ENCODE peak calls at places on chromosome 12, in eight cellular contexts. One of them, this sample, is unnamed.

GRCh38 chr12:47534695-47535094 is 171.1 kb downstream of the RPAP3 start:
- DNase-seq in naive B cell: no peak
- DNase-seq in B cell: no peak
- DNase-seq in brain pericyte: no peak
- DNase-seq in NCI-H510A treated with DMSO at 0.1 percent for 48 hours: no peak
- DNase-seq in Peyer's patch: no peak
- DNase-seq in lower lobe of right lung: no peak
- DNase-seq in mucosa of gallbladder: no peak
- DNase-seq in this sample: peak; percentile 50

GRCh38 chr12:19165446-19165845 is 35.9 kb downstream of the PLEKHA5 start:
- DNase-seq in lower lobe of right lung: no peak
- DNase-seq in B cell: no peak
- DNase-seq in naive B cell: no peak
- DNase-seq in Peyer's patch: no peak
- DNase-seq in mucosa of gallbladder: no peak
- DNase-seq in NCI-H510A treated with DMSO at 0.1 percent for 48 hours: peak; percentile 79
- DNase-seq in brain pericyte: no peak
- DNase-seq in this sample: no peak

GRCh38 chr12:1978078-1978477 is 26.2 kb downstream of the DCP1B start:
- DNase-seq in B cell: no peak
- DNase-seq in mucosa of gallbladder: no peak
- DNase-seq in brain pericyte: no peak
- DNase-seq in naive B cell: no peak
- DNase-seq in NCI-H510A treated with DMSO at 0.1 percent for 48 hours: no peak
- DNase-seq in Peyer's patch: no peak
- DNase-seq in lower lobe of right lung: no peak
- DNase-seq in this sample: peak; percentile 53

GRCh38 chr12:122981587-122982493 is 1.4 kb downstream of the ARL6IP4 start:
- DNase-seq in brain pericyte: no peak
- DNase-seq in Peyer's patch: no peak
- DNase-seq in naive B cell: no peak
- DNase-seq in mucosa of gallbladder: no peak
- DNase-seq in B cell: peak; percentile 40
- DNase-seq in NCI-H510A treated with DMSO at 0.1 percent for 48 hours: no peak
- DNase-seq in lower lobe of right lung: no peak
- DNase-seq in this sample: no peak

GRCh38 chr12:13203028-13203922 is 6.7 kb downstream of the EMP1 start:
- DNase-seq in mucosa of gallbladder: no peak
- DNase-seq in Peyer's patch: no peak
- DNase-seq in naive B cell: no peak
- DNase-seq in lower lobe of right lung: peak; percentile 50
- DNase-seq in B cell: no peak
- DNase-seq in brain pericyte: no peak
- DNase-seq in NCI-H510A treated with DMSO at 0.1 percent for 48 hours: no peak
- DNase-seq in this sample: peak; percentile 88

GRCh38 chr12:125340791-125341190 is 275.6 kb downstream of the AACS start:
- DNase-seq in Peyer's patch: no peak
- DNase-seq in lower lobe of right lung: no peak
- DNase-seq in mucosa of gallbladder: peak; percentile 26
- DNase-seq in naive B cell: no peak
- DNase-seq in NCI-H510A treated with DMSO at 0.1 percent for 48 hours: peak; percentile 29
- DNase-seq in B cell: no peak
- DNase-seq in brain pericyte: no peak
- DNase-seq in this sample: peak; percentile 93

GRCh38 chr12:91577586-91578539 is 395.2 kb upstream of the DCN start:
- DNase-seq in Peyer's patch: no peak
- DNase-seq in mucosa of gallbladder: no peak
- DNase-seq in B cell: peak; percentile 27
- DNase-seq in brain pericyte: no peak
- DNase-seq in naive B cell: peak; percentile 17
- DNase-seq in NCI-H510A treated with DMSO at 0.1 percent for 48 hours: peak; percentile 39
- DNase-seq in lower lobe of right lung: no peak
- DNase-seq in this sample: peak; percentile 53

GRCh38 chr12:51759695-51760094 is 88.8 kb downstream of the FIGNL2 start:
- DNase-seq in brain pericyte: no peak
- DNase-seq in Peyer's patch: no peak
- DNase-seq in naive B cell: no peak
- DNase-seq in lower lobe of right lung: no peak
- DNase-seq in B cell: no peak
- DNase-seq in NCI-H510A treated with DMSO at 0.1 percent for 48 hours: no peak
- DNase-seq in mucosa of gallbladder: no peak
- DNase-seq in this sample: no peak

GRCh38 chr12:63967358-63967757 is 122.9 kb downstream of the SRGAP1 start:
- DNase-seq in NCI-H510A treated with DMSO at 0.1 percent for 48 hours: no peak
- DNase-seq in B cell: no peak
- DNase-seq in naive B cell: no peak
- DNase-seq in mucosa of gallbladder: no peak
- DNase-seq in brain pericyte: no peak
- DNase-seq in Peyer's patch: no peak
- DNase-seq in lower lobe of right lung: no peak
- DNase-seq in this sample: peak; percentile 58

GRCh38 chr12:2902287-2902880 is 11.7 kb downstream of the TULP3 start:
- DNase-seq in Peyer's patch: no peak
- DNase-seq in mucosa of gallbladder: peak; percentile 19
- DNase-seq in naive B cell: no peak
- DNase-seq in NCI-H510A treated with DMSO at 0.1 percent for 48 hours: no peak
- DNase-seq in B cell: no peak
- DNase-seq in brain pericyte: peak; percentile 65
- DNase-seq in lower lobe of right lung: no peak
- DNase-seq in this sample: peak; percentile 74

GRCh38 chr12:108234155-108234554 is 105.0 kb downstream of the CMKLR1 start:
- DNase-seq in brain pericyte: no peak
- DNase-seq in lower lobe of right lung: no peak
- DNase-seq in NCI-H510A treated with DMSO at 0.1 percent for 48 hours: no peak
- DNase-seq in B cell: no peak
- DNase-seq in mucosa of gallbladder: no peak
- DNase-seq in Peyer's patch: no peak
- DNase-seq in naive B cell: no peak
- DNase-seq in this sample: no peak

GRCh38 chr12:41476499-41476898 is 288.4 kb downstream of the PDZRN4 start:
- DNase-seq in naive B cell: no peak
- DNase-seq in mucosa of gallbladder: no peak
- DNase-seq in brain pericyte: no peak
- DNase-seq in B cell: no peak
- DNase-seq in NCI-H510A treated with DMSO at 0.1 percent for 48 hours: peak; percentile 87
- DNase-seq in lower lobe of right lung: no peak
- DNase-seq in Peyer's patch: no peak
- DNase-seq in this sample: no peak

GRCh38 chr12:115103884-115104883 is 420.2 kb upstream of the TBX3 start:
- DNase-seq in naive B cell: no peak
- DNase-seq in lower lobe of right lung: no peak
- DNase-seq in brain pericyte: no peak
- DNase-seq in B cell: no peak
- DNase-seq in mucosa of gallbladder: peak; percentile 48
- DNase-seq in NCI-H510A treated with DMSO at 0.1 percent for 48 hours: no peak
- DNase-seq in Peyer's patch: no peak
- DNase-seq in this sample: peak; percentile 84

GRCh38 chr12:120175062-120175461 is 19.5 kb downstream of the GCN1 start:
- DNase-seq in brain pericyte: no peak
- DNase-seq in NCI-H510A treated with DMSO at 0.1 percent for 48 hours: no peak
- DNase-seq in mucosa of gallbladder: no peak
- DNase-seq in lower lobe of right lung: no peak
- DNase-seq in Peyer's patch: no peak
- DNase-seq in B cell: no peak
- DNase-seq in naive B cell: no peak
- DNase-seq in this sample: no peak

GRCh38 chr12:64218597-64218996 is 3.5 kb downstream of the KICS2 start:
- DNase-seq in mucosa of gallbladder: no peak
- DNase-seq in B cell: no peak
- DNase-seq in Peyer's patch: no peak
- DNase-seq in NCI-H510A treated with DMSO at 0.1 percent for 48 hours: no peak
- DNase-seq in naive B cell: no peak
- DNase-seq in brain pericyte: no peak
- DNase-seq in lower lobe of right lung: no peak
- DNase-seq in this sample: no peak

This sample was measured in fibroblast of the aortic adventitia.